ENCODE peak calls at places on chromosomes 11 and 22, in five cellular contexts. I is WERI-Rb-1, J is AG09309, S is bronchial epithelial cell, Z is cardiac muscle cell. R is an unnamed sample.

GRCh38 chr11:106858200-106858599 is 160.1 kb downstream of the GUCY1A2 start:
- DNase-seq in I (no peak), J (no peak), S (no peak), Z (no peak), R (no peak)

GRCh38 chr22:38267086-38267485 is 5.7 kb downstream of the TMEM184B start:
- DNase-seq in I (no peak), J (no peak), S (no peak), Z (no peak), R (no peak)

GRCh38 chr11:65972116-65972515 is 10.6 kb downstream of the SART1 start:
- DNase-seq in I (no peak), J (no peak), S (no peak), Z (no peak), R (no peak)

GRCh38 chr22:25488244-25489020 is 76.0 kb upstream of the GRK3 start:
- DNase-seq in I (no peak), J (peak), S (peak), Z (peak), R (no peak)

GRCh38 chr11:94501522-94501921 is 7.7 kb downstream of the ANKRD49 start:
- DNase-seq in I (no peak), J (no peak), S (no peak), Z (no peak), R (no peak)

GRCh38 chr11:129972596-129972995 is 30.0 kb downstream of the PRDM10 start:
- DNase-seq in I (no peak), J (no peak), S (no peak), Z (no peak), R (no peak)

GRCh38 chr11:37947816-37948215 is 1349.8 kb upstream of the RAG2 start:
- DNase-seq in I (no peak), J (no peak), S (no peak), Z (no peak), R (no peak)

GRCh38 chr11:35851342-35851741 is 92.5 kb upstream of the LDLRAD3 start:
- DNase-seq in I (no peak), J (no peak), S (no peak), Z (no peak), R (no peak)

GRCh38 chr11:111045874-111046273 is 199.7 kb upstream of the POU2AF2 start:
- DNase-seq in I (no peak), J (no peak), S (no peak), Z (no peak), R (no peak)

GRCh38 chr11:75763846-75764245 is 4.7 kb upstream of the DGAT2 start:
- DNase-seq in I (no peak), J (no peak), S (no peak), Z (no peak), R (no peak)

GRCh38 chr11:13446444-13446843 is 16.6 kb downstream of the BTBD10 start:
- DNase-seq in I (no peak), J (no peak), S (peak), Z (no peak), R (no peak)

GRCh38 chr11:44618561-44619425 is 53.3 kb downstream of the CD82 start:
- DNase-seq in I (peak), J (no peak), S (no peak), Z (no peak), R (peak)

GRCh38 chr22:40030757-40031092 is 36.0 kb downstream of the FAM83F start:
- DNase-seq in I (no peak), J (no peak), S (no peak), Z (no peak), R (no peak)

GRCh38 chr11:11555228-11555627 is 66.6 kb downstream of the GALNT18 start:
- DNase-seq in I (peak), J (no peak), S (no peak), Z (peak), R (no peak)

GRCh38 chr22:46737976-46738641 is at the start of gene CERK:
- DNase-seq in I (peak), J (no peak), S (no peak), Z (peak), R (peak)

GRCh38 chr11:18106688-18107087 is 806 bp upstream of the SAAL1 start:
- DNase-seq in I (no peak), J (no peak), S (peak), Z (no peak), R (no peak)

GRCh38 chr11:94734563-94735275 is 33.4 kb upstream of the AMOTL1 start:
- DNase-seq in I (peak), J (no peak), S (peak), Z (no peak), R (no peak)

GRCh38 chr22:33210129-33210784 is 152.1 kb upstream of the SYN3 start:
- DNase-seq in I (peak), J (no peak), S (peak), Z (peak), R (no peak)

GRCh38 chr11:123856444-123856843 is 29.0 kb downstream of the TMEM225 start:
- DNase-seq in I (no peak), J (no peak), S (peak), Z (no peak), R (no peak)

GRCh38 chr11:47668665-47669064 is 26.3 kb upstream of the MTCH2 start:
- DNase-seq in I (no peak), J (no peak), S (peak), Z (no peak), R (no peak)

DNA sequence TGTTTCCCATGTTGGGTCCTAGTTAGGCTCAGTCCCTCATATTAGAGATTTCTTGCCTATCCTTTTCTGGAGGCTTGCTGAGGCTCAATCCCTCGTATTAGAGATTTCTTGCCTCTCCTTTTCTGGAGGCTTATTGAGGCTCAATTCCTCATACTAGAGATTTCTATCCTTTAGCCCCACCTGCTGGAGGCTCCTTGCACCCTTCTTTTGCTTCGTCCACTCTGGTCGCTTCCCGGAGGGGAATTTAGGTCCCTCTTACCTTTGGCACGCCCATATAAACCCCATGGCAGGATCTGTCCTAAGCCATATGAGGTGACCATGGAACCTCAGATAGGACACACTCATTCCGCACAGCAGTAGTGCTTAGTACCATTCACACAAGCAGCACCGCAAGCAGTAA is 15.9 kb downstream of the CYP2D6 start:
- DNase-seq in I (peak), J (no peak), S (no peak), Z (no peak), R (no peak)
- TF ChIP-seq CTCF in I (peak), J (peak), S (no peak), Z (peak), R (peak)

DNA sequence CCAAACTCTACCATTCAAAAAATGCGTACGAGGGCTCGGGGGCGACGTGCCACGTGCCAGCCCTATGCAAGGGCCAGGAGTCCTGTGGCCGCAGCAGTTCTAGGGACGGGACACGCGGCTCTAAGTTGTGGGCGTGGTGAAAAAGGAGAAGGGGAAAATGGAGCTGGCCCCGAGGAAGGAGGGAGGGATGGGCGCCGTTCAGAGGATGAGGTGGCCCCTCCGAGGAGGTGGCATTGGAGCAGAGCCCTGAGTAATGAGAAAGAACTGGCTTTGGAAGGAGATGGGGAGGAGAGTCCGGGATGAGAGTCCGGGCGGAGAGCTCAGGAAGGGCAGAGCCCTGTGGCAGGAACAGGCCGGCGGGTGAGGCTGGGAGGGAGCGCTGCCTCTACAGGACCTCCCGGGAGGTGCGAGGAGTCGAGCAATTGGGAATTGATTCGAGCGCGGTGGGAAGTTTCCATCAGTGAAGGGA is 21.0 kb downstream of the OTUB1 start:
- DNase-seq in I (peak), J (no peak), S (no peak), Z (peak), R (no peak)
- H3K4me3 ChIP-seq in I (no peak), J (peak), S (peak), Z (no peak), R (peak)

GRCh38 chr22:45318558-45319318 is 9.0 kb downstream of the FAM118A start:
- DNase-seq in I (no peak), J (peak), S (no peak), Z (no peak), R (no peak)

GRCh38 chr22:45316796-45317526 is 7.2 kb downstream of the FAM118A start:
- DNase-seq in I (no peak), J (no peak), S (no peak), Z (no peak), R (no peak)

GRCh38 chr22:45319319-45319675 is 9.6 kb downstream of the FAM118A start:
- DNase-seq in I (peak), J (peak), S (no peak), Z (no peak), R (no peak)

GRCh38 chr22:45318168-45318557 is 8.4 kb downstream of the FAM118A start:
- DNase-seq in I (no peak), J (peak), S (peak), Z (peak), R (peak)

DNA sequence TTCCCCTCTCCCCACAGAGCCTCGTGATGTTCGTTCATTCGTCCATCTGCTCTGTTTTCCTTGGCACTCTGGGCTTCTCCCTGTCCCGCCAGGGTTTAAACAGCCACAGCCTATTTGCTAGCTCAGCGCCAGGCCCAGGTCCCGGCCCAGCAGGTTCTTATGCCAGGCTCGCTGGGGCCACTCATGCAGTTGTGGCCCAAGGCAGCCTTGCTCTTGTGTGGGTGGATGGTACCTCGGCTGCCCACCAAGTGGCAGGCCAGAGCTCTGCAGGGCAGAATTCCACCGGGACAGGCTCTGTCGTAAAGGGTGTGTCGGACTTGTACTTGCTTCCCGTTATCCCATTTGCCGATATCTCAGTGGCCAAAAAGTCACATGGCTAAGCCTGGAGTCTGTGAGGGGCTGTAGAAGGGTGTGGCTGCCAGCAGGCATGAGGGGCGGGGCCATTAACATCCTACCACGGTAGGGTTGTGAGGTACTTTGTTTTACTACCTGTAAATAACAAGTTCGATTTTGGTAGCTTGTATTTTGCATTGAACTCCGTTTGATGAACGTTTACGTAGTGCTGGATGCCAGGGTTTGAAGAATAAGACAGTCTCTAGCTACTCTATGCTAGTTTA is 7.9 kb downstream of the FAM118A start:
- DNase-seq in I (no peak), J (peak), S (peak), Z (no peak), R (no peak)
- TF ChIP-seq CTCF in I (peak), J (peak), S (peak), Z (peak), R (peak)

GRCh38 chr22:29308148-29308790 is 1.8 kb downstream of the GAS2L1 start:
- DNase-seq in I (peak), J (no peak), S (no peak), Z (no peak), R (no peak)
- H3K4me3 ChIP-seq in I (no peak), J (peak), S (no peak), Z (no peak), R (peak)

DNA sequence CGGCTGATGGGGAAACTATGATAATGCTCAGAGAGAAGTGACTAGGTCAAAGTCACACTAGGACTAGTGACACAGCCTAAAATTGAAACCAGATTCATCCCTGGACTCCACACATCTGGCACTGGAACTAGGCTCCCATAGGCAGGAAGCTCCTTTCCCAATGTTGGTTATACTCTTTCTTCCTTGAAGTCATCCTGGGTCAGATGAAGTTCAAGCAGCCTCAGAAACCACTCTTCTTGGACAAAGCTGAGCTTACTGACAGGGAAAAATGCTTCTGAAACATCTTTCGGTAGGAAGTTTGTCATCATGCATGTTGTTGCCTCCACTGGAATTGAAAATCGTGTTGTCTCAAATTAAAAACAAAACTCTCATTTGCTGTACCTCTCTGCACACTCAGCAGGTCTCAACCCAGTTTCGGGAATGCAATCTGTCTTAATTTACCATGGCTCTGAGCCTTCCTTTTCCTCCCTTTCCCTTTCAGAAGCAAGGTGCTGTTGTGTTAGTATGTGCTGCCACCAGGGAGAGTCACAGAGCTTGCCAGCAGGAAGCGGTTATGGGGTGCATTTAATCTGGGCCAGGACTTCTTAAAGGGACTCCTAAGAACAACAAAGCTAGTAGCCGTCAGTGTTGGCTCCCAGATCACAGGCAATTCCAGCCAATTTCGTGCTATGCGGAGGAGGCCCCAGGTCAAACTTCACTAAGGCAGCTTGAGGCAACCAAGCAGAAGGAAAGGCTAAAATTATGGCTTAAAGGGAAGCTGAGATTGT is 384.8 kb downstream of the TENM4 start:
- DNase-seq in I (no peak), J (peak), S (no peak), Z (no peak), R (no peak)
- TF ChIP-seq CTCF in I (no peak), J (peak), S (no peak), Z (peak), R (no peak)

DNA sequence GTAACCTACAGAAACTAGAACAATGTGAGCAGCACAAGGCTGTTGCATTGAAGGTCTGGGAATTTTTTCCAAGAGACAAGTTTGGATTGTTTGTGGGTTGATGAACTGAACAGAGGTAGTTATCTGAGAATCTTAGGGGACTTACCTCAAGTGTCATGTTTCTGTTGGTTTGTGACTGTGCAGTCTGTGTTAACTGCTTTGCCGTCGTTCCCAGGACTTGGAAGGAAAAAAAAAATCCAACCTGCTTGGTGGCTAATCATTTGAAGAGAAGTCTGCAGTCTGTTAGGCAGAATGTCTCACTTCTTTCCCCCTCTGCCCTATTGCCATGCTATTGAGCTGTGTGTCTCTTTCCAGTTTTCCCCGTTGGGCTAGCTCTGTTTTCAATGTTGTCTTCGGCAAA is 75.9 kb downstream of the SC5D start:
- DNase-seq in I (no peak), J (no peak), S (no peak), Z (no peak), R (no peak)
- H3K4me3 ChIP-seq in I (no peak), J (no peak), S (no peak), Z (no peak), R (no peak)

GRCh38 chr22:27827586-27828213 is 26.1 kb upstream of the MN1 start:
- DNase-seq in I (no peak), J (no peak), S (no peak), Z (no peak), R (no peak)

GRCh38 chr22:27823221-27823620 is 21.7 kb upstream of the MN1 start:
- DNase-seq in I (no peak), J (no peak), S (no peak), Z (no peak), R (no peak)

GRCh38 chr22:27828214-27828587 is 26.6 kb upstream of the MN1 start:
- DNase-seq in I (no peak), J (no peak), S (no peak), Z (no peak), R (no peak)

GRCh38 chr22:27820896-27821866 is 19.6 kb upstream of the MN1 start:
- DNase-seq in I (no peak), J (no peak), S (no peak), Z (no peak), R (no peak)

DNA sequence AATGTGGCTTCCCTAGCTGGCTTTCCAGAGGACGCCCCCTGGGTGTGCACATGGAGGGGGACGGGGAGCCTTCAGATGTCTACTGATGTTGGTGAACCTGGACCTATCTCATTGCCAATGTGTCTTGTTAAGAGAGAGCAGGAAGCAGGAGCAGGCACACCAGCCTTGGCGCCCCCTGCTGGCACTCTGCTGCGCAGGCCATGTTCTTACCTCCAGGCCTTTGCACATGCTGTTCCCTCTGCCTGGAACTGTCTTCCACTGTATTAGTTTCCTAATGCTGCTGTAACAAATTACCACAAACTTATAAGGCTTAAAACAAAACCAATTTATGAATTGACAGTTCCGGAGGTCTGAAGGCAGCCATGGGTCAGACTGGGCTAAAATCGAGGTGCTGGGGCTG is 23.6 kb upstream of the MN1 start:
- DNase-seq in I (peak), J (no peak), S (no peak), Z (no peak), R (no peak)
- TF ChIP-seq CTCF in I (peak), J (peak), S (peak), Z (peak), R (no peak)

GRCh38 chr22:21827628-21828267 is 39.7 kb downstream of the MAPK1 start:
- DNase-seq in I (no peak), J (no peak), S (peak), Z (no peak), R (no peak)

GRCh38 chr22:21824439-21824912 is 43.0 kb downstream of the MAPK1 start:
- DNase-seq in I (no peak), J (no peak), S (no peak), Z (no peak), R (no peak)

GRCh38 chr22:21828268-21828638 is 39.2 kb downstream of the MAPK1 start:
- DNase-seq in I (no peak), J (no peak), S (no peak), Z (no peak), R (no peak)

GRCh38 chr22:21823740-21824438 is 43.6 kb downstream of the MAPK1 start:
- DNase-seq in I (no peak), J (no peak), S (no peak), Z (no peak), R (no peak)

GRCh38 chr22:21826204-21826603 is 41.2 kb downstream of the MAPK1 start:
- DNase-seq in I (no peak), J (no peak), S (no peak), Z (no peak), R (no peak)
- H3K4me3 ChIP-seq in I (no peak), J (no peak), S (no peak), Z (no peak), R (no peak)

GRCh38 chr22:41047741-41048140 is 44.7 kb upstream of the EP300 start:
- DNase-seq in I (no peak), J (no peak), S (no peak), Z (no peak), R (no peak)

GRCh38 chr22:41052661-41053490 is 39.5 kb upstream of the EP300 start:
- DNase-seq in I (no peak), J (peak), S (peak), Z (no peak), R (no peak)

GRCh38 chr22:41048791-41049717 is 43.3 kb upstream of the EP300 start:
- DNase-seq in I (peak), J (peak), S (no peak), Z (peak), R (peak)

DNA sequence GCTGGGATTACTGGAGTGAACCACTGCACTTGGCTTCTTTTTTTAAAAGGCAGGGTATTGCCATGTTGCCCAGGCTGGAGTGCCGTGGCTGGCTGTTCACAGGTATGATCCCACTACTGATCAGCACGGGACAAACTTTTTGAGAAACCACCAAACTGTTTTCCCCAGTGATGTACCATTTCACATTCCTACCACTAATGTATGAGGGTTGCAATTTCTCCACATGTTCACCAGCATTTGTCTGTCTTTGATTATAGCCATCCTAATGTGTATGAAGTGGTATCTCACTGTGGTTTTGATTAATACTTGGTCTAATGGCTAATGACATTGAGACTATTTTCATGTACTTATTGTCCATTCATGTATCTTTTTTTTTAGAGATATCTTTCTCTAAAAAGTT is 41.5 kb upstream of the EP300 start:
- DNase-seq in I (no peak), J (no peak), S (no peak), Z (no peak), R (no peak)
- TF ChIP-seq CTCF in I (no peak), J (peak), S (no peak), Z (no peak), R (no peak)

DNA sequence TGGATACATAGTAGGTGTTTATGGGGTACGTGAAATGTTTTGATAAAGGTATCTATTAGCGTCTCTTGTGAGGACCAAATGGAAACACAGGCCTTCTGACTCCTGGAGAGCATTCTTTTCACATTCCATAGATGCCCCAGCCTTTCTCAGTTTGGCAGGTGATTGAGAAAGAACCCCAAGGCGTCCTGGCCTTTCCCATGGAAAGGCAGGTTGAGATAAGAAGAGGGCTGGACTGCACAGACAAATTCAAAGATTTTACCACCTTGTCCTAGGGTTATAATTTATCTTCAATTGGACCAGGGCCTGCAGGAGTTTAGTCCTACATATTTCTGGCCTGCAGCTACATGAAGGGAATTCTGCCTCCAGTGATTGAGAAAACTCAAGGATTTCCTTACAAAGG is 661 bp upstream of the OLFML1 start:
- DNase-seq in I (no peak), J (no peak), S (no peak), Z (peak), R (no peak)
- H3K4me3 ChIP-seq in I (no peak), J (no peak), S (no peak), Z (no peak), R (no peak)